ENCODE peak calls at places on chromosome 16, in seven cellular contexts. One of them, this sample, is unnamed.

GRCh38 chr16:85712841-85713240 is 24.1 kb upstream of the GINS2 start:
- DNase-seq in COR-L47: peak
- DNase-seq in NCI-H146: peak
- DNase-seq in GM13976: no peak
- DNase-seq in HTR-8/SVneo: no peak
- DNase-seq in progenitor cell of endocrine pancreas: no peak
- DNase-seq in NCI-H2029 treated with DMSO at 0.1 percent for 48 hours: no peak
- DNase-seq in this sample: no peak

GRCh38 chr16:5467552-5467951 is 370.0 kb upstream of the EEF2KMT start:
- DNase-seq in COR-L47: no peak
- DNase-seq in NCI-H146: no peak
- DNase-seq in GM13976: no peak
- DNase-seq in HTR-8/SVneo: no peak
- DNase-seq in progenitor cell of endocrine pancreas: no peak
- DNase-seq in NCI-H2029 treated with DMSO at 0.1 percent for 48 hours: no peak
- DNase-seq in this sample: no peak

GRCh38 chr16:70695351-70696070 is 9.7 kb upstream of the MTSS2 start:
- DNase-seq in COR-L47: no peak
- DNase-seq in NCI-H146: no peak
- DNase-seq in GM13976: no peak
- DNase-seq in HTR-8/SVneo: no peak
- DNase-seq in progenitor cell of endocrine pancreas: no peak
- DNase-seq in NCI-H2029 treated with DMSO at 0.1 percent for 48 hours: no peak
- DNase-seq in this sample: no peak

GRCh38 chr16:70706948-70707465 is 21.2 kb upstream of the MTSS2 start:
- DNase-seq in COR-L47: no peak
- DNase-seq in NCI-H146: no peak
- DNase-seq in GM13976: no peak
- DNase-seq in HTR-8/SVneo: peak
- DNase-seq in progenitor cell of endocrine pancreas: no peak
- DNase-seq in NCI-H2029 treated with DMSO at 0.1 percent for 48 hours: no peak
- DNase-seq in this sample: no peak

GRCh38 chr16:69319826-69320730 is 8.9 kb downstream of the VPS4A start:
- DNase-seq in COR-L47: no peak
- DNase-seq in NCI-H146: no peak
- DNase-seq in GM13976: no peak
- DNase-seq in HTR-8/SVneo: no peak
- DNase-seq in progenitor cell of endocrine pancreas: no peak
- DNase-seq in NCI-H2029 treated with DMSO at 0.1 percent for 48 hours: no peak
- DNase-seq in this sample: no peak

GRCh38 chr16:19835989-19836421 is 48.6 kb downstream of the GPRC5B start:
- DNase-seq in COR-L47: no peak
- DNase-seq in NCI-H146: no peak
- DNase-seq in GM13976: no peak
- DNase-seq in HTR-8/SVneo: peak
- DNase-seq in progenitor cell of endocrine pancreas: no peak
- DNase-seq in NCI-H2029 treated with DMSO at 0.1 percent for 48 hours: no peak
- DNase-seq in this sample: no peak

GRCh38 chr16:51071326-51071725 is 79.7 kb downstream of the SALL1 start:
- DNase-seq in COR-L47: no peak
- DNase-seq in NCI-H146: no peak
- DNase-seq in GM13976: no peak
- DNase-seq in HTR-8/SVneo: no peak
- DNase-seq in progenitor cell of endocrine pancreas: no peak
- DNase-seq in NCI-H2029 treated with DMSO at 0.1 percent for 48 hours: no peak
- DNase-seq in this sample: no peak

GRCh38 chr16:79848739-79849518 is 248.4 kb upstream of the MAF start:
- DNase-seq in COR-L47: no peak
- DNase-seq in NCI-H146: no peak
- DNase-seq in GM13976: no peak
- DNase-seq in HTR-8/SVneo: no peak
- DNase-seq in progenitor cell of endocrine pancreas: no peak
- DNase-seq in NCI-H2029 treated with DMSO at 0.1 percent for 48 hours: no peak
- DNase-seq in this sample: no peak

GRCh38 chr16:60087530-60087929 is 1353.4 kb upstream of the GOT2 start:
- DNase-seq in COR-L47: no peak
- DNase-seq in NCI-H146: no peak
- DNase-seq in GM13976: no peak
- DNase-seq in HTR-8/SVneo: no peak
- DNase-seq in progenitor cell of endocrine pancreas: no peak
- DNase-seq in NCI-H2029 treated with DMSO at 0.1 percent for 48 hours: no peak
- DNase-seq in this sample: no peak

GRCh38 chr16:86814256-86814655 is 235.9 kb downstream of the FOXL1 start:
- DNase-seq in COR-L47: no peak
- DNase-seq in NCI-H146: no peak
- DNase-seq in GM13976: no peak
- DNase-seq in HTR-8/SVneo: no peak
- DNase-seq in progenitor cell of endocrine pancreas: no peak
- DNase-seq in NCI-H2029 treated with DMSO at 0.1 percent for 48 hours: no peak
- DNase-seq in this sample: no peak

GRCh38 chr16:85136705-85137322 is 24.5 kb upstream of the CIBAR2 start:
- DNase-seq in COR-L47: no peak
- DNase-seq in NCI-H146: no peak
- DNase-seq in GM13976: no peak
- DNase-seq in HTR-8/SVneo: no peak
- DNase-seq in progenitor cell of endocrine pancreas: no peak
- DNase-seq in NCI-H2029 treated with DMSO at 0.1 percent for 48 hours: no peak
- DNase-seq in this sample: no peak

GRCh38 chr16:4525069-4525468 is 13.5 kb downstream of the CDIP1 start:
- DNase-seq in COR-L47: no peak
- DNase-seq in NCI-H146: no peak
- DNase-seq in GM13976: no peak
- DNase-seq in HTR-8/SVneo: no peak
- DNase-seq in progenitor cell of endocrine pancreas: no peak
- DNase-seq in NCI-H2029 treated with DMSO at 0.1 percent for 48 hours: no peak
- DNase-seq in this sample: no peak

GRCh38 chr16:31200821-31201510 is 1.6 kb downstream of the PYCARD start:
- DNase-seq in COR-L47: no peak
- DNase-seq in NCI-H146: no peak
- DNase-seq in GM13976: no peak
- DNase-seq in HTR-8/SVneo: no peak
- DNase-seq in progenitor cell of endocrine pancreas: no peak
- DNase-seq in NCI-H2029 treated with DMSO at 0.1 percent for 48 hours: no peak
- DNase-seq in this sample: no peak

GRCh38 chr16:70476272-70477020 is 22.1 kb downstream of the FCSK start:
- DNase-seq in COR-L47: no peak
- DNase-seq in NCI-H146: no peak
- DNase-seq in GM13976: peak
- DNase-seq in HTR-8/SVneo: peak
- DNase-seq in progenitor cell of endocrine pancreas: no peak
- DNase-seq in NCI-H2029 treated with DMSO at 0.1 percent for 48 hours: no peak
- DNase-seq in this sample: no peak

This sample was measured in NCI-H748 treated with DMSO at 0.1 percent for 48 hours.